ENCODE peak calls at places on chromosome 1, in six cellular contexts. S is activated T-helper 1 cell treated with anti-CD3 and anti-CD28 coated beads, Interleukin-2, amount 50 U/mL, for 16 hours; K is breast epithelium; C is kidney tubule cell; T is adrenal gland; D is NCI-H226. O is an unnamed sample.

GRCh38 chr1:156964431-156964830 is 44.0 kb downstream of the LRRC71 start:
- DNase-seq in S (no peak), K (no peak), C (peak), T (no peak), D (no peak), O (no peak)

GRCh38 chr1:226062558-226063361 is at the start of gene H3-3A:
- DNase-seq in S (peak), K (peak), C (peak), T (peak), D (peak), O (peak)

GRCh38 chr1:68332041-68332440 is 99.7 kb upstream of the WLS start:
- DNase-seq in S (no peak), K (no peak), C (no peak), T (no peak), D (no peak), O (no peak)

GRCh38 chr1:179493323-179493722 is 82.4 kb downstream of the NPHS2 start:
- DNase-seq in S (no peak), K (no peak), C (peak), T (no peak), D (peak), O (no peak)

GRCh38 chr1:29597861-29598260 is 361.5 kb downstream of the PTPRU start:
- DNase-seq in S (no peak), K (no peak), C (no peak), T (no peak), D (no peak), O (no peak)

GRCh38 chr1:2468540-2468939 is 7.5 kb upstream of the PLCH2 start:
- DNase-seq in S (no peak), K (no peak), C (no peak), T (no peak), D (no peak), O (peak)

GRCh38 chr1:5108740-5109139 is 454.3 kb downstream of the AJAP1 start:
- DNase-seq in S (no peak), K (no peak), C (no peak), T (no peak), D (no peak), O (no peak)

GRCh38 chr1:151960780-151961513 is 32.7 kb downstream of the S100A10 start:
- DNase-seq in S (no peak), K (no peak), C (no peak), T (no peak), D (no peak), O (no peak)

GRCh38 chr1:3652538-3653285 is 396 bp downstream of the TP73 start:
- DNase-seq in S (no peak), K (no peak), C (no peak), T (no peak), D (no peak), O (no peak)

GRCh38 chr1:68955424-68955823 is 458.5 kb upstream of the DEPDC1 start:
- DNase-seq in S (no peak), K (no peak), C (no peak), T (peak), D (peak), O (no peak)

O was measured in PC-3.